ENCODE peak calls at places on chromosomes 2 and 18, in six cellular contexts. A, J, E, B, N and T are unnamed samples.
A peak's percentile ranks its signal among the peaks of the same experiment; 100 is the strongest.

GRCh38 chr2:137238065-137238464 is 472.7 kb downstream of the THSD7B start:
- DNase-seq in A (no peak), J (no peak), E (no peak), B (no peak), N (no peak), T (no peak)

GRCh38 chr2:85648619-85649018 is 19.4 kb downstream of the SFTPB start:
- DNase-seq in A (peak; percentile 2), J (peak; percentile 45), E (no peak), B (peak; percentile 35), N (no peak), T (no peak)

GRCh38 chr2:221312634-221313033 is 259.5 kb downstream of the EPHA4 start:
- DNase-seq in A (no peak), J (no peak), E (no peak), B (no peak), N (no peak), T (no peak)

GRCh38 chr2:101185656-101186055 is 34.5 kb upstream of the TBC1D8 start:
- DNase-seq in A (no peak), J (no peak), E (no peak), B (no peak), N (no peak), T (peak; percentile 69)

GRCh38 chr2:150063432-150063889 is 424.0 kb downstream of the RND3 start:
- DNase-seq in A (no peak), J (no peak), E (no peak), B (peak; percentile 86), N (no peak), T (peak; percentile 86)

GRCh38 chr18:80192653-80193385 is 54.5 kb downstream of the PARD6G start:
- DNase-seq in A (no peak), J (no peak), E (no peak), B (no peak), N (no peak), T (no peak)

GRCh38 chr2:110114007-110114591 is 1.5 kb downstream of the MALL start:
- DNase-seq in A (no peak), J (peak; percentile 45), E (peak; percentile 29), B (peak; percentile 45), N (no peak), T (peak; percentile 68)

GRCh38 chr18:26301681-26302080 is 75.4 kb downstream of the TAF4B start:
- DNase-seq in A (no peak), J (no peak), E (no peak), B (peak; percentile 19), N (no peak), T (no peak)

GRCh38 chr2:11553661-11554429 is 20.0 kb downstream of the GREB1 start:
- DNase-seq in A (no peak), J (no peak), E (no peak), B (peak; percentile 64), N (no peak), T (no peak)

GRCh38 chr18:8988262-8988871 is 114.1 kb upstream of the NDUFV2 start:
- DNase-seq in A (peak; percentile 62), J (peak; percentile 78), E (peak; percentile 42), B (peak; percentile 59), N (peak; percentile 62), T (no peak)

DNA sequence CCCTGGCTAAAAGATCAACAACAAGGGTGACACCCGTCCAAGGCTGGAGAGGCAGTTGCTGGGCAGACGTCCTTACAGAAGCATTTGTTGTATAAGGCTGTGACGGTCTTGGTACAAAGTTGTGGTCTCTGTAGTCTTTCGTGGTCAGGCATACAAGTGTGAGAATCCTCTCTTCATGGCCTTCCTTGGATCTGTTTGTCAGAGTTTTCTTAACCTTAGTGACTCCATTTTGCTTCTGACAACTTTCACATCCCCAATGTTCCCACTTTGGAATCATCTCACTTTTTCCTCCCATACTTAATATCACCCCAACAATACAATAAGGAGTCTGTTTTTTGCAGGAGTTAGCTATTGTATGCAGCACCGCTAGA is 72.7 kb upstream of the ZCCHC2 start:
- DNase-seq in A (no peak), J (no peak), E (no peak), B (peak; percentile 19), N (no peak), T (no peak)
- H3K27ac ChIP-seq in A (no peak overlapping the region), J (no peak overlapping the region), E (peak overlapping the region; percentile 87), B (no peak overlapping the region), N (no peak overlapping the region), T (no peak overlapping the region)

DNA sequence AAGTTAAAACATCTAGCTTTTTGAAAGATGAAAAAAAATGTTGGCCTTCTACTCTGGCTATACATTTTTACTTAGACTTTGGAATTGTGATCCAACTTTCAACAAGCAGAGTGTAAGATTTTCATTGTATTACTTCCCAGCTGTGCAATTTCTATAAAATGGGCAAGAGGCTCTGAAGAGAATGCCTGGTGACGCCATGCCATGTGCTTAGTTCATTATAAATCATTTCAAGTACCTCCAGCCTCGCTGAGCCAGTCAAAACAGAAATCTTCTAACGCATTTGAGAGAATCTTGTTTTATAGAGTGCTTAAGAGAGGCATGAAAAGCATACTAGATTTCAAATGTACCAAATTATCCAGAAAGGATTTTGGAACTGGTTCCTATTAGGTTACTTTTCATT is 10.1 kb upstream of the STK17B start:
- DNase-seq in A (no peak), J (no peak), E (no peak), B (no peak), N (no peak), T (no peak)
- H3K27ac ChIP-seq in A (peak overlapping the region; percentile 72), J (no peak overlapping the region), E (no peak overlapping the region), B (no peak overlapping the region), N (peak overlapping the region; percentile 10), T (no peak overlapping the region)

DNA sequence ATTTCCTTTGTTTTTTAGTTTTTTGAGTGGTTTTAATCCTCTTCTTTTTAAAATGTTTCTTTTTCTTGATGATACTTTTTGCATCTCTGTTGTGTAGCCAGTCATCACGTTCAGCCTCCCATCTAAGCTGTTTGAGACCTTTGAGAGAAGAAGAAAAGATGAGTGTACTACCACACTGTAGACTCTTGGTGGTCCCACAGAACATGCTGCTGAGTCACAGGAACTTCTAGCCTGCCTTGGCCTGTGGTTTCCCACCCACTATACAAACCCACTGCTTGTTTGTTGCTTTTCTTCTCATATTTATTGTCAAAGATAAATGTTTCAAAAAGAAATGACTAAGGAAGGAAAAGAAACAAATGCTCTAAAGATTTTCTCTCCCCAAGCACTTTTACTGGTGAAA is 5.5 kb downstream of the CEBPZOS start:
- DNase-seq in A (no peak), J (no peak), E (no peak), B (peak; percentile 70), N (peak; percentile 35), T (no peak)
- H3K27ac ChIP-seq in A (no peak overlapping the region), J (no peak overlapping the region), E (no peak overlapping the region), B (no peak overlapping the region), N (no peak overlapping the region), T (no peak overlapping the region)

GRCh38 chr2:84481702-84482101 is 22.6 kb upstream of the SUCLG1 start:
- DNase-seq in A (peak; percentile 36), J (no peak), E (no peak), B (peak; percentile 86), N (peak; percentile 25), T (no peak)

GRCh38 chr2:84477886-84478285 is 18.8 kb upstream of the SUCLG1 start:
- DNase-seq in A (no peak), J (no peak), E (no peak), B (no peak), N (no peak), T (no peak)

GRCh38 chr2:84482588-84482987 is 23.5 kb upstream of the SUCLG1 start:
- DNase-seq in A (no peak), J (no peak), E (no peak), B (no peak), N (no peak), T (no peak)

GRCh38 chr2:84483320-84483719 is 24.2 kb upstream of the SUCLG1 start:
- DNase-seq in A (no peak), J (no peak), E (no peak), B (no peak), N (no peak), T (no peak)

GRCh38 chr2:84478867-84479266 is 19.8 kb upstream of the SUCLG1 start:
- DNase-seq in A (no peak), J (no peak), E (no peak), B (no peak), N (no peak), T (no peak)
- H3K27ac ChIP-seq in A (no peak overlapping the region), J (no peak overlapping the region), E (no peak overlapping the region), B (no peak overlapping the region), N (no peak overlapping the region), T (no peak overlapping the region)

DNA sequence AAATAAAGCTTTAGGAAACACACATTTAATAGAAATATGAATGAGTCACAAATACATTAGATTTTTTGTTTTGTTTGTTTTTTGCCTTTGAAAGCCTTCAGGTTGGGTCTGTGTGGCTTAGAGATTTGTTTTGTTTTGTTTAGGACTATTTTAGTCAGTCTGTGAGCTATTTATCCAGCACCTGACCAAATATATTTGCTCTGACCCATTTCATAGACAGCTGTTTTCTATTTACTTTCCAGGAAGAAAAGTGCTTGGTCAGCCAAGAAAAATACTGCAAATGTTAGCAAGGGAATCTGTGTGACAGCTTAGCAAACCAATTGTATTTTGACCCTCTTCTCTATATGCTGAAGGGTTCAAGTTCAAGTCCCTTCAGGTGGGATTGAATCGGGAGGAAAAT is 22.9 kb upstream of the KLF7 start:
- DNase-seq in A (no peak), J (no peak), E (no peak), B (peak; percentile 66), N (no peak), T (no peak)
- H3K27ac ChIP-seq in A (no peak overlapping the region), J (no peak overlapping the region), E (no peak overlapping the region), B (no peak overlapping the region), N (no peak overlapping the region), T (no peak overlapping the region)

GRCh38 chr2:236449167-236449586 is 120.4 kb upstream of the ACKR3 start:
- DNase-seq in A (no peak), J (peak; percentile 3), E (no peak), B (no peak), N (no peak), T (peak; percentile 27)
- H3K27ac ChIP-seq in A (no peak overlapping the region), J (no peak overlapping the region), E (no peak overlapping the region), B (no peak overlapping the region), N (no peak overlapping the region), T (no peak overlapping the region)

DNA sequence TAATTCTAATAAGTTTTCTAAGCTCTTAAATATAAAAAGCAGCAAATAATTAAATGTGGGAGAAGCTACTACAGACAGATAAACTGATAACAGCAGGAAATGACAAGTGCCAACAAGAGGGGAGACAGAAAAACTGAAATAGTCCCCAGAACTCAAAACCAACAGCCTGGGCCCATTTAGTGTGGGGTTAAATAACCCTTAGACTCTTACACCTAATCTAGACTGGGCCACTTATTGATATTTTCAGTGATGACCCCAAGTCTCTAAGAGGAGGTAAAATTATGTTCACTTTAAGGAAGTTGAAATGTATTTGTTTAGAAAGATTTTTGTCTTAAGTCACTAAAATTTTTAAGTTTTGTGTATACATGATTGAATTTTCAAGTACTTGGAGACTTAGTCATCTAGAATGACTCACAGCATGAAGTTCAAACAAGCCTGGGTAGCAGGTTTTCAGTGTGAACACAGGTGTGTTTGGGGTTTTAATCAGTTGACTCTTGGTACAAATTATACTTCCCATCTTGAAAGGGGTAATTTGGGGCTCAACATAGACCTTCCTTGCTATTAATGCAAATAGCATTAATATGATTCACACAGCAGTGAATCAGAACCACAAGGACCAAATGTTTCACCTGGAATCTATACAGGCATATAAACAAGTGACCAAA is 54.9 kb upstream of the MYO3B start:
- DNase-seq in A (no peak), J (no peak), E (no peak), B (peak; percentile 76), N (no peak), T (peak; percentile 86)
- H3K27ac ChIP-seq in A (no peak overlapping the region), J (no peak overlapping the region), E (no peak overlapping the region), B (no peak overlapping the region), N (no peak overlapping the region), T (peak overlapping the region; percentile 69)

GRCh38 chr2:173117678-173118077 is 42.0 kb downstream of the MAP3K20 start:
- DNase-seq in A (no peak), J (no peak), E (no peak), B (peak; percentile 16), N (no peak), T (no peak)
- H3K27ac ChIP-seq in A (no peak overlapping the region), J (no peak overlapping the region), E (peak overlapping the region; percentile 74), B (no peak overlapping the region), N (no peak overlapping the region), T (peak overlapping the region; percentile 73)

GRCh38 chr2:195407782-195408181 is 249.2 kb upstream of the SLC39A10 start:
- DNase-seq in A (no peak), J (peak; percentile 14), E (no peak), B (peak; percentile 45), N (no peak), T (peak; percentile 3)
- H3K27ac ChIP-seq in A (no peak overlapping the region), J (no peak overlapping the region), E (no peak overlapping the region), B (no peak overlapping the region), N (no peak overlapping the region), T (no peak overlapping the region)